ENCODE peak calls at places on chromosomes 16 and 17, in seven cellular contexts. T is skeletal muscle cell; B is GM04503; D is H1; J is left colon; P is activated CD4-positive, alpha-beta T cell treated with anti-CD3 and anti-CD28 coated beads, Interleukin-2, amount 50 U/mL, for 4 hours; A is foreskin fibroblast. Q is an unnamed sample.

GRCh38 chr17:69857412-69857835 is 217.6 kb upstream of the KCNJ16 start:
- DNase-seq in D (no peak), A (peak), P (no peak), J (no peak), T (peak), B (peak), Q (peak)

GRCh38 chr16:65618335-65618734 is 496.5 kb upstream of the CDH11 start:
- DNase-seq in T (no peak), D (no peak), P (no peak), A (no peak), B (no peak), J (no peak), Q (no peak)

GRCh38 chr16:65570261-65570660 is 448.4 kb upstream of the CDH11 start:
- DNase-seq in T (no peak), D (no peak), A (peak), B (no peak), P (no peak), J (no peak), Q (no peak)

GRCh38 chr16:14168146-14168545 is 97.0 kb downstream of the MRTFB start:
- DNase-seq in T (no peak), A (no peak), J (no peak), D (no peak), B (no peak), P (no peak), Q (no peak)

GRCh38 chr17:65918450-65918849 is 273.5 kb downstream of the CEP112 start:
- DNase-seq in D (no peak), T (no peak), A (no peak), P (no peak), J (no peak), B (no peak), Q (no peak)

GRCh38 chr17:9108166-9108565 is 86.9 kb downstream of the NTN1 start:
- DNase-seq in J (no peak), B (no peak), A (no peak), P (no peak), D (no peak), T (no peak), Q (no peak)

GRCh38 chr16:55487048-55487803 is 8.2 kb downstream of the MMP2 start:
- DNase-seq in T (peak), B (peak), P (no peak), J (no peak), D (no peak), A (peak), Q (peak)

GRCh38 chr17:59561042-59561441 is 4.4 kb upstream of the DHX40 start:
- DNase-seq in J (no peak), D (no peak), T (no peak), A (peak), P (no peak), B (no peak), Q (no peak)

GRCh38 chr16:50666658-50667496 is 14.2 kb downstream of the SNX20 start:
- DNase-seq in P (peak), B (no peak), J (no peak), D (no peak), T (no peak), A (no peak), Q (no peak)

GRCh38 chr16:67431077-67431804 is at the start of gene HSD11B2:
- DNase-seq in P (peak), D (peak), T (no peak), J (peak), B (no peak), A (peak), Q (no peak)

GRCh38 chr16:69531988-69532387 is 33.8 kb upstream of the NFAT5 start:
- DNase-seq in B (no peak), D (no peak), J (no peak), T (no peak), A (no peak), P (no peak), Q (no peak)

GRCh38 chr16:22098538-22099255 is 6.4 kb downstream of the VWA3A start:
- DNase-seq in D (no peak), T (no peak), J (no peak), P (no peak), A (peak), B (no peak), Q (peak)

GRCh38 chr17:9389116-9389515 is 186.5 kb downstream of the STX8 start:
- DNase-seq in A (peak), B (peak), D (no peak), J (no peak), T (peak), P (no peak), Q (peak)

GRCh38 chr16:17508303-17508702 is 37.5 kb upstream of the XYLT1 start:
- DNase-seq in D (no peak), B (no peak), J (no peak), T (no peak), P (no peak), A (no peak), Q (no peak)

GRCh38 chr16:67549936-67550335 is 12.4 kb upstream of the CTCF start:
- DNase-seq in A (no peak), J (no peak), P (no peak), D (no peak), B (no peak), T (no peak), Q (no peak)

GRCh38 chr16:88784074-88784855 is 755 bp downstream of the PIEZO1 start:
- DNase-seq in T (no peak), P (peak), D (peak), B (no peak), A (peak), J (peak), Q (no peak)

Q was measured in HS-5.